ENCODE peak calls at places on chromosomes 12 and 14, in ten cellular contexts. One of them, this sample, is unnamed.

GRCh38 chr12:2673966-2674810 is 120.6 kb upstream of the FKBP4 start:
- DNase-seq in AG08395: no peak
- DNase-seq in NCI-H1092: no peak
- DNase-seq in AG10803: no peak
- DNase-seq in body of pancreas: no peak
- DNase-seq in BJ: no peak
- DNase-seq in tibial nerve: no peak
- DNase-seq in activated T-cell treated with anti-CD3 and anti-CD28 coated beads, Interleukin-2, amount 50 U/mL, for 48 hours: peak; percentile 17
- DNase-seq in GM13976: no peak
- DNase-seq in epithelial cell of esophagus: no peak
- DNase-seq in this sample: no peak

GRCh38 chr12:110585231-110585799 is 2.2 kb upstream of the PPTC7 start:
- DNase-seq in AG08395: peak; percentile 15
- DNase-seq in NCI-H1092: no peak
- DNase-seq in AG10803: peak; percentile 65
- DNase-seq in body of pancreas: peak; percentile 50
- DNase-seq in BJ: no peak
- DNase-seq in tibial nerve: no peak
- DNase-seq in activated T-cell treated with anti-CD3 and anti-CD28 coated beads, Interleukin-2, amount 50 U/mL, for 48 hours: peak; percentile 52
- DNase-seq in GM13976: no peak
- DNase-seq in epithelial cell of esophagus: peak; percentile 83
- DNase-seq in this sample: no peak

GRCh38 chr14:55579724-55580400 is at the start of gene KTN1:
- DNase-seq in AG08395: peak; percentile 89
- DNase-seq in NCI-H1092: peak; percentile 72
- DNase-seq in AG10803: peak; percentile 79
- DNase-seq in body of pancreas: peak; percentile 90
- DNase-seq in BJ: no peak
- DNase-seq in tibial nerve: peak; percentile 63
- DNase-seq in activated T-cell treated with anti-CD3 and anti-CD28 coated beads, Interleukin-2, amount 50 U/mL, for 48 hours: peak; percentile 91
- DNase-seq in GM13976: peak; percentile 94
- DNase-seq in epithelial cell of esophagus: peak; percentile 92
- DNase-seq in this sample: peak; percentile 81

GRCh38 chr14:99716091-99716849 is 32.2 kb downstream of the CYP46A1 start:
- DNase-seq in AG08395: no peak
- DNase-seq in NCI-H1092: no peak
- DNase-seq in AG10803: no peak
- DNase-seq in body of pancreas: no peak
- DNase-seq in BJ: no peak
- DNase-seq in tibial nerve: no peak
- DNase-seq in activated T-cell treated with anti-CD3 and anti-CD28 coated beads, Interleukin-2, amount 50 U/mL, for 48 hours: no peak
- DNase-seq in GM13976: no peak
- DNase-seq in epithelial cell of esophagus: no peak
- DNase-seq in this sample: no peak

GRCh38 chr12:75481013-75481705 is 604 bp downstream of the GLIPR1 start:
- DNase-seq in AG08395: no peak
- DNase-seq in NCI-H1092: no peak
- DNase-seq in AG10803: peak; percentile 48
- DNase-seq in body of pancreas: no peak
- DNase-seq in BJ: no peak
- DNase-seq in tibial nerve: no peak
- DNase-seq in activated T-cell treated with anti-CD3 and anti-CD28 coated beads, Interleukin-2, amount 50 U/mL, for 48 hours: no peak
- DNase-seq in GM13976: no peak
- DNase-seq in epithelial cell of esophagus: no peak
- DNase-seq in this sample: peak; percentile 7

GRCh38 chr12:55874465-55874864 is 31.7 kb upstream of the MMP19 start:
- DNase-seq in AG08395: no peak
- DNase-seq in NCI-H1092: no peak
- DNase-seq in AG10803: peak; percentile 29
- DNase-seq in body of pancreas: no peak
- DNase-seq in BJ: no peak
- DNase-seq in tibial nerve: no peak
- DNase-seq in activated T-cell treated with anti-CD3 and anti-CD28 coated beads, Interleukin-2, amount 50 U/mL, for 48 hours: no peak
- DNase-seq in GM13976: no peak
- DNase-seq in epithelial cell of esophagus: peak; percentile 47
- DNase-seq in this sample: no peak

GRCh38 chr12:24113701-24114100 is 164.2 kb upstream of the SOX5 start:
- DNase-seq in AG08395: no peak
- DNase-seq in NCI-H1092: no peak
- DNase-seq in AG10803: no peak
- DNase-seq in body of pancreas: no peak
- DNase-seq in BJ: no peak
- DNase-seq in tibial nerve: no peak
- DNase-seq in activated T-cell treated with anti-CD3 and anti-CD28 coated beads, Interleukin-2, amount 50 U/mL, for 48 hours: no peak
- DNase-seq in GM13976: no peak
- DNase-seq in epithelial cell of esophagus: no peak
- DNase-seq in this sample: no peak

GRCh38 chr14:95442633-95443021 is 73.8 kb downstream of the SYNE3 start:
- DNase-seq in AG08395: peak; percentile 93
- DNase-seq in NCI-H1092: peak; percentile 80
- DNase-seq in AG10803: peak; percentile 79
- DNase-seq in body of pancreas: peak; percentile 84
- DNase-seq in BJ: no peak
- DNase-seq in tibial nerve: peak; percentile 78
- DNase-seq in activated T-cell treated with anti-CD3 and anti-CD28 coated beads, Interleukin-2, amount 50 U/mL, for 48 hours: peak; percentile 83
- DNase-seq in GM13976: peak; percentile 89
- DNase-seq in epithelial cell of esophagus: peak; percentile 80
- DNase-seq in this sample: peak; percentile 92

GRCh38 chr12:87150969-87151662 is 878.1 kb downstream of the C12orf50 start:
- DNase-seq in AG08395: no peak
- DNase-seq in NCI-H1092: no peak
- DNase-seq in AG10803: no peak
- DNase-seq in body of pancreas: no peak
- DNase-seq in BJ: no peak
- DNase-seq in tibial nerve: no peak
- DNase-seq in activated T-cell treated with anti-CD3 and anti-CD28 coated beads, Interleukin-2, amount 50 U/mL, for 48 hours: no peak
- DNase-seq in GM13976: no peak
- DNase-seq in epithelial cell of esophagus: peak; percentile 53
- DNase-seq in this sample: no peak

GRCh38 chr12:121812921-121813896 is 9.4 kb downstream of the SETD1B start:
- DNase-seq in AG08395: no peak
- DNase-seq in NCI-H1092: no peak
- DNase-seq in AG10803: peak; percentile 69
- DNase-seq in body of pancreas: peak; percentile 55
- DNase-seq in BJ: no peak
- DNase-seq in tibial nerve: no peak
- DNase-seq in activated T-cell treated with anti-CD3 and anti-CD28 coated beads, Interleukin-2, amount 50 U/mL, for 48 hours: no peak
- DNase-seq in GM13976: no peak
- DNase-seq in epithelial cell of esophagus: peak; percentile 48
- DNase-seq in this sample: no peak

GRCh38 chr12:46839964-46840363 is 14.2 kb upstream of the SLC38A4 start:
- DNase-seq in AG08395: no peak
- DNase-seq in NCI-H1092: no peak
- DNase-seq in AG10803: no peak
- DNase-seq in body of pancreas: no peak
- DNase-seq in BJ: no peak
- DNase-seq in tibial nerve: no peak
- DNase-seq in activated T-cell treated with anti-CD3 and anti-CD28 coated beads, Interleukin-2, amount 50 U/mL, for 48 hours: no peak
- DNase-seq in GM13976: no peak
- DNase-seq in epithelial cell of esophagus: peak; percentile 49
- DNase-seq in this sample: no peak

GRCh38 chr12:120316798-120317257 is 10.8 kb downstream of the PLA2G1B start:
- DNase-seq in AG08395: no peak
- DNase-seq in NCI-H1092: no peak
- DNase-seq in AG10803: no peak
- DNase-seq in body of pancreas: peak; percentile 79
- DNase-seq in BJ: no peak
- DNase-seq in tibial nerve: no peak
- DNase-seq in activated T-cell treated with anti-CD3 and anti-CD28 coated beads, Interleukin-2, amount 50 U/mL, for 48 hours: no peak
- DNase-seq in GM13976: no peak
- DNase-seq in epithelial cell of esophagus: peak; percentile 34
- DNase-seq in this sample: peak; percentile 24

GRCh38 chr14:99803106-99803437 is 9.9 kb downstream of the EML1 start:
- DNase-seq in AG08395: no peak
- DNase-seq in NCI-H1092: peak; percentile 56
- DNase-seq in AG10803: no peak
- DNase-seq in body of pancreas: no peak
- DNase-seq in BJ: no peak
- DNase-seq in tibial nerve: no peak
- DNase-seq in activated T-cell treated with anti-CD3 and anti-CD28 coated beads, Interleukin-2, amount 50 U/mL, for 48 hours: no peak
- DNase-seq in GM13976: no peak
- DNase-seq in epithelial cell of esophagus: no peak
- DNase-seq in this sample: no peak

GRCh38 chr14:68181395-68182326 is 362.1 kb downstream of the RAD51B start:
- DNase-seq in AG08395: peak; percentile 58
- DNase-seq in NCI-H1092: no peak
- DNase-seq in AG10803: peak; percentile 50
- DNase-seq in body of pancreas: no peak
- DNase-seq in BJ: no peak
- DNase-seq in tibial nerve: no peak
- DNase-seq in activated T-cell treated with anti-CD3 and anti-CD28 coated beads, Interleukin-2, amount 50 U/mL, for 48 hours: no peak
- DNase-seq in GM13976: peak; percentile 10
- DNase-seq in epithelial cell of esophagus: peak; percentile 51
- DNase-seq in this sample: no peak

GRCh38 chr14:90399541-90400444 is 3.0 kb downstream of the CALM1 start:
- DNase-seq in AG08395: peak; percentile 91
- DNase-seq in NCI-H1092: peak; percentile 90
- DNase-seq in AG10803: peak; percentile 91
- DNase-seq in body of pancreas: peak; percentile 96
- DNase-seq in BJ: no peak
- DNase-seq in tibial nerve: peak; percentile 87
- DNase-seq in activated T-cell treated with anti-CD3 and anti-CD28 coated beads, Interleukin-2, amount 50 U/mL, for 48 hours: peak; percentile 88
- DNase-seq in GM13976: peak; percentile 87
- DNase-seq in epithelial cell of esophagus: peak; percentile 93
- DNase-seq in this sample: peak; percentile 97

GRCh38 chr12:47032644-47033043 is 46.8 kb upstream of the PCED1B start:
- DNase-seq in AG08395: peak; percentile 20
- DNase-seq in NCI-H1092: peak; percentile 56
- DNase-seq in AG10803: peak; percentile 76
- DNase-seq in body of pancreas: no peak
- DNase-seq in BJ: no peak
- DNase-seq in tibial nerve: no peak
- DNase-seq in activated T-cell treated with anti-CD3 and anti-CD28 coated beads, Interleukin-2, amount 50 U/mL, for 48 hours: no peak
- DNase-seq in GM13976: no peak
- DNase-seq in epithelial cell of esophagus: peak; percentile 71
- DNase-seq in this sample: peak; percentile 37

GRCh38 chr14:22821193-22822016 is 6.2 kb upstream of the SLC7A7 start:
- DNase-seq in AG08395: no peak
- DNase-seq in NCI-H1092: no peak
- DNase-seq in AG10803: no peak
- DNase-seq in body of pancreas: peak; percentile 80
- DNase-seq in BJ: no peak
- DNase-seq in tibial nerve: no peak
- DNase-seq in activated T-cell treated with anti-CD3 and anti-CD28 coated beads, Interleukin-2, amount 50 U/mL, for 48 hours: no peak
- DNase-seq in GM13976: no peak
- DNase-seq in epithelial cell of esophagus: no peak
- DNase-seq in this sample: no peak

GRCh38 chr12:83997425-83997824 is 915.2 kb downstream of the SLC6A15 start:
- DNase-seq in AG08395: no peak
- DNase-seq in NCI-H1092: no peak
- DNase-seq in AG10803: no peak
- DNase-seq in body of pancreas: no peak
- DNase-seq in BJ: no peak
- DNase-seq in tibial nerve: no peak
- DNase-seq in activated T-cell treated with anti-CD3 and anti-CD28 coated beads, Interleukin-2, amount 50 U/mL, for 48 hours: no peak
- DNase-seq in GM13976: no peak
- DNase-seq in epithelial cell of esophagus: no peak
- DNase-seq in this sample: no peak

GRCh38 chr12:14601692-14602091 is 34.0 kb upstream of the PLBD1 start:
- DNase-seq in AG08395: no peak
- DNase-seq in NCI-H1092: peak; percentile 36
- DNase-seq in AG10803: no peak
- DNase-seq in body of pancreas: no peak
- DNase-seq in BJ: no peak
- DNase-seq in tibial nerve: no peak
- DNase-seq in activated T-cell treated with anti-CD3 and anti-CD28 coated beads, Interleukin-2, amount 50 U/mL, for 48 hours: no peak
- DNase-seq in GM13976: no peak
- DNase-seq in epithelial cell of esophagus: no peak
- DNase-seq in this sample: no peak

GRCh38 chr12:110498984-110499706 is 2.8 kb downstream of the VPS29 start:
- DNase-seq in AG08395: peak; percentile 34
- DNase-seq in NCI-H1092: no peak
- DNase-seq in AG10803: peak; percentile 64
- DNase-seq in body of pancreas: no peak
- DNase-seq in BJ: no peak
- DNase-seq in tibial nerve: no peak
- DNase-seq in activated T-cell treated with anti-CD3 and anti-CD28 coated beads, Interleukin-2, amount 50 U/mL, for 48 hours: no peak
- DNase-seq in GM13976: no peak
- DNase-seq in epithelial cell of esophagus: peak; percentile 82
- DNase-seq in this sample: no peak